ENCODE peak calls at places on chromosomes 6 and 20, in nine cellular contexts. Y, R, P, H, N, A, D, V and Z are unnamed samples.

GRCh38 chr6:170296746-170297576 is 6.1 kb upstream of the DLL1 start:
- DNase-seq in Y (no peak), N (no peak), R (peak; percentile 87), V (no peak), D (no peak), H (no peak), P (no peak), A (no peak), Z (no peak)

GRCh38 chr6:139722540-139722939 is 348.1 kb upstream of the CITED2 start:
- DNase-seq in R (no peak), H (no peak), V (no peak), Y (no peak), P (no peak), D (no peak), N (peak; percentile 35), A (no peak), Z (no peak)

GRCh38 chr6:77638129-77638830 is 14.6 kb upstream of the MEI4 start:
- DNase-seq in N (no peak), H (no peak), V (no peak), D (no peak), R (no peak), P (no peak), Y (no peak), A (no peak), Z (no peak)

GRCh38 chr20:24164360-24164759 is 175.8 kb upstream of the GGTLC1 start:
- DNase-seq in P (peak; percentile 28), D (no peak), H (no peak), Y (peak; percentile 9), V (no peak), A (no peak), N (no peak), R (no peak), Z (no peak)

GRCh38 chr6:11434565-11435326 is 102.8 kb upstream of the TMEM170B start:
- DNase-seq in N (peak; percentile 84), D (no peak), R (no peak), A (no peak), H (no peak), Y (no peak), V (no peak), P (no peak), Z (peak; percentile 71)

GRCh38 chr20:1777476-1777820 is 117.8 kb upstream of the SIRPA start:
- DNase-seq in H (no peak), R (no peak), P (no peak), A (no peak), V (no peak), Y (no peak), D (no peak), N (no peak), Z (no peak)

GRCh38 chr6:149936743-149937142 is 5.1 kb upstream of the ULBP2 start:
- DNase-seq in N (no peak), A (no peak), R (no peak), Y (no peak), H (no peak), D (no peak), V (no peak), P (no peak), Z (no peak)

GRCh38 chr6:39193201-39193791 is 36.0 kb downstream of the KCNK5 start:
- DNase-seq in R (no peak), D (no peak), N (no peak), V (no peak), H (peak; percentile 16), Y (no peak), A (no peak), P (no peak), Z (no peak)

GRCh38 chr6:125020385-125020784 is 58.1 kb downstream of the RNF217 start:
- DNase-seq in N (peak; percentile 68), A (no peak), R (no peak), Y (no peak), D (no peak), H (peak; percentile 33), V (no peak), P (no peak), Z (no peak)

GRCh38 chr6:54681987-54682386 is 164.6 kb upstream of the FAM83B start:
- DNase-seq in P (no peak), V (no peak), Y (no peak), N (peak; percentile 44), H (no peak), R (no peak), A (peak; percentile 25), D (no peak), Z (no peak)

GRCh38 chr6:148523551-148523950 is 180.9 kb downstream of the SASH1 start:
- DNase-seq in H (no peak), P (no peak), V (no peak), D (no peak), A (no peak), R (no peak), N (peak; percentile 63), Y (no peak), Z (no peak)

GRCh38 chr6:29676981-29677601 is 3.9 kb downstream of the ZFP57 start:
- DNase-seq in R (no peak), D (no peak), P (no peak), N (peak; percentile 57), H (no peak), A (no peak), Y (no peak), V (no peak), Z (no peak)

GRCh38 chr6:134527108-134527787 is 209.3 kb upstream of the SGK1 start:
- DNase-seq in V (no peak), A (no peak), R (no peak), H (no peak), N (no peak), Y (no peak), P (no peak), D (no peak), Z (no peak)

GRCh38 chr20:59131541-59132285 is 31.9 kb upstream of the ZNF831 start:
- DNase-seq in V (no peak), Y (no peak), H (peak; percentile 52), A (no peak), P (no peak), D (no peak), N (no peak), R (no peak), Z (no peak)

GRCh38 chr20:37209661-37210314 is 30.4 kb upstream of the MROH8 start:
- DNase-seq in Y (no peak), P (no peak), H (no peak), A (no peak), D (no peak), V (no peak), R (no peak), N (no peak), Z (no peak)

GRCh38 chr6:139540276-139540675 is 165.8 kb upstream of the CITED2 start:
- DNase-seq in A (no peak), N (peak; percentile 78), H (no peak), R (no peak), V (no peak), D (no peak), P (peak; percentile 22), Y (peak; percentile 9), Z (no peak)

GRCh38 chr20:10511166-10511506 is 76.0 kb downstream of the SLX4IP start:
- DNase-seq in N (no peak), V (no peak), Y (no peak), R (no peak), D (no peak), A (peak; percentile 10), P (no peak), H (no peak), Z (no peak)

GRCh38 chr6:158356586-158357546 is 44.6 kb downstream of the TULP4 start:
- DNase-seq in H (no peak), P (no peak), D (no peak), Y (no peak), R (no peak), N (no peak), V (no peak), A (no peak), Z (no peak)

GRCh38 chr6:33207569-33208088 is 671 bp upstream of the RING1 start:
- DNase-seq in H (no peak), V (peak; percentile 32), D (no peak), Y (no peak), R (no peak), P (no peak), A (no peak), N (peak; percentile 62), Z (peak; percentile 54)

GRCh38 chr6:28118217-28118616 is 6.2 kb upstream of the ZSCAN16 start:
- DNase-seq in H (no peak), R (no peak), Y (no peak), A (no peak), N (no peak), P (no peak), V (no peak), D (no peak), Z (no peak)

GRCh38 chr6:168165373-168165772 is 86.4 kb upstream of the FRMD1 start:
- DNase-seq in N (peak; percentile 59), D (no peak), R (no peak), P (no peak), Y (no peak), H (no peak), V (no peak), A (no peak), Z (no peak)

GRCh38 chr6:106223300-106223930 is 102.1 kb downstream of the ATG5 start:
- DNase-seq in P (peak; percentile 58), D (peak; percentile 20), R (peak; percentile 65), A (peak; percentile 0), Y (peak; percentile 73), V (no peak), H (peak; percentile 74), N (peak; percentile 78), Z (peak; percentile 39)

GRCh38 chr20:47989957-47990356 is 204.7 kb upstream of the SULF2 start:
- DNase-seq in D (no peak), N (peak; percentile 20), V (no peak), H (no peak), R (peak; percentile 34), Y (no peak), A (no peak), P (no peak), Z (no peak)

GRCh38 chr6:3202999-3203696 is 24.3 kb downstream of the TUBB2B start:
- DNase-seq in N (peak; percentile 96), D (no peak), P (no peak), V (no peak), R (no peak), H (no peak), Y (no peak), A (no peak), Z (no peak)

GRCh38 chr6:10800810-10801209 is 37.5 kb downstream of the MAK start:
- DNase-seq in H (no peak), D (no peak), P (no peak), Y (no peak), A (peak; percentile 15), R (no peak), V (no peak), N (peak; percentile 35), Z (no peak)

GRCh38 chr6:161676566-161676965 is 402.7 kb upstream of the AGPAT4 start:
- DNase-seq in P (no peak), H (no peak), V (no peak), D (no peak), Y (no peak), N (no peak), R (no peak), A (no peak), Z (no peak)

GRCh38 chr6:148746363-148747144 is at the start of gene UST:
- DNase-seq in H (peak; percentile 87), V (peak; percentile 55), P (peak; percentile 61), A (peak; percentile 37), Y (peak; percentile 56), D (peak; percentile 39), R (peak; percentile 66), N (peak; percentile 96), Z (peak; percentile 83)

GRCh38 chr6:164322533-164322932 is 908.0 kb downstream of the QKI start:
- DNase-seq in R (no peak), Y (no peak), P (no peak), A (no peak), H (no peak), V (no peak), D (no peak), N (no peak), Z (no peak)

GRCh38 chr6:57019434-57019833 is 27.1 kb upstream of the KIAA1586 start:
- DNase-seq in A (no peak), N (no peak), Y (no peak), V (no peak), D (no peak), H (no peak), P (no peak), R (no peak), Z (no peak)

GRCh38 chr6:156828280-156828703 is 51.1 kb downstream of the ARID1B start:
- DNase-seq in A (peak; percentile 40), H (no peak), V (no peak), D (no peak), R (no peak), Y (no peak), N (peak; percentile 92), P (no peak), Z (no peak)

GRCh38 chr6:68778356-68779020 is 143.4 kb downstream of the ADGRB3 start:
- DNase-seq in A (peak; percentile 4), D (peak; percentile 88), V (no peak), Y (no peak), R (peak; percentile 36), H (peak; percentile 94), N (no peak), P (no peak), Z (no peak)